ENCODE peak calls at places on chromosomes 11 and 22, in eight cellular contexts. One of them, this sample, is unnamed.

GRCh38 chr11:37952035-37952434 is 1354.0 kb upstream of the RAG2 start:
- DNase-seq in stimulated activated CD8-positive, alpha-beta memory T cell treated with anti-CD3 and anti-CD28 coated beads, Interleukin-4, amount 100 ng/mL, for 48 hours: no peak
- DNase-seq in GM23248: no peak
- DNase-seq in body of pancreas: no peak
- DNase-seq in NCI-H1105: no peak
- DNase-seq in A549: no peak
- DNase-seq in caudate nucleus: no peak
- DNase-seq in HTR-8/SVneo: no peak
- DNase-seq in this sample: no peak

GRCh38 chr11:120929090-120929489 is 94.8 kb upstream of the TBCEL start:
- DNase-seq in stimulated activated CD8-positive, alpha-beta memory T cell treated with anti-CD3 and anti-CD28 coated beads, Interleukin-4, amount 100 ng/mL, for 48 hours: no peak
- DNase-seq in GM23248: peak
- DNase-seq in body of pancreas: no peak
- DNase-seq in NCI-H1105: no peak
- DNase-seq in A549: no peak
- DNase-seq in caudate nucleus: peak
- DNase-seq in HTR-8/SVneo: no peak
- DNase-seq in this sample: peak

GRCh38 chr11:121198491-121198890 is 94.1 kb upstream of the SC5D start:
- DNase-seq in stimulated activated CD8-positive, alpha-beta memory T cell treated with anti-CD3 and anti-CD28 coated beads, Interleukin-4, amount 100 ng/mL, for 48 hours: no peak
- DNase-seq in GM23248: no peak
- DNase-seq in body of pancreas: no peak
- DNase-seq in NCI-H1105: no peak
- DNase-seq in A549: no peak
- DNase-seq in caudate nucleus: no peak
- DNase-seq in HTR-8/SVneo: no peak
- DNase-seq in this sample: no peak

GRCh38 chr11:75557649-75558494 is 4.2 kb upstream of the SERPINH1 start:
- DNase-seq in stimulated activated CD8-positive, alpha-beta memory T cell treated with anti-CD3 and anti-CD28 coated beads, Interleukin-4, amount 100 ng/mL, for 48 hours: no peak
- DNase-seq in GM23248: peak
- DNase-seq in body of pancreas: no peak
- DNase-seq in NCI-H1105: no peak
- DNase-seq in A549: no peak
- DNase-seq in caudate nucleus: no peak
- DNase-seq in HTR-8/SVneo: peak
- DNase-seq in this sample: peak

GRCh38 chr11:134613646-134614045 is 201.6 kb upstream of the B3GAT1 start:
- DNase-seq in stimulated activated CD8-positive, alpha-beta memory T cell treated with anti-CD3 and anti-CD28 coated beads, Interleukin-4, amount 100 ng/mL, for 48 hours: no peak
- DNase-seq in GM23248: no peak
- DNase-seq in body of pancreas: no peak
- DNase-seq in NCI-H1105: peak
- DNase-seq in A549: no peak
- DNase-seq in caudate nucleus: no peak
- DNase-seq in HTR-8/SVneo: no peak
- DNase-seq in this sample: no peak

GRCh38 chr11:4636962-4637661 is at the start of gene OR51D1:
- DNase-seq in stimulated activated CD8-positive, alpha-beta memory T cell treated with anti-CD3 and anti-CD28 coated beads, Interleukin-4, amount 100 ng/mL, for 48 hours: peak
- DNase-seq in GM23248: peak
- DNase-seq in body of pancreas: peak
- DNase-seq in NCI-H1105: peak
- DNase-seq in A549: peak
- DNase-seq in caudate nucleus: peak
- DNase-seq in HTR-8/SVneo: peak
- DNase-seq in this sample: peak

GRCh38 chr11:69642913-69643632 is 2.1 kb downstream of the CCND1 start:
- DNase-seq in stimulated activated CD8-positive, alpha-beta memory T cell treated with anti-CD3 and anti-CD28 coated beads, Interleukin-4, amount 100 ng/mL, for 48 hours: peak
- DNase-seq in GM23248: peak
- DNase-seq in body of pancreas: peak
- DNase-seq in NCI-H1105: peak
- DNase-seq in A549: peak
- DNase-seq in caudate nucleus: peak
- DNase-seq in HTR-8/SVneo: peak
- DNase-seq in this sample: no peak

GRCh38 chr11:126601136-126601535 is 245.7 kb downstream of the ST3GAL4 start:
- DNase-seq in stimulated activated CD8-positive, alpha-beta memory T cell treated with anti-CD3 and anti-CD28 coated beads, Interleukin-4, amount 100 ng/mL, for 48 hours: no peak
- DNase-seq in GM23248: no peak
- DNase-seq in body of pancreas: no peak
- DNase-seq in NCI-H1105: peak
- DNase-seq in A549: no peak
- DNase-seq in caudate nucleus: no peak
- DNase-seq in HTR-8/SVneo: no peak
- DNase-seq in this sample: no peak

GRCh38 chr11:68828155-68828931 is 13.4 kb downstream of the CPT1A start:
- DNase-seq in stimulated activated CD8-positive, alpha-beta memory T cell treated with anti-CD3 and anti-CD28 coated beads, Interleukin-4, amount 100 ng/mL, for 48 hours: no peak
- DNase-seq in GM23248: no peak
- DNase-seq in body of pancreas: peak
- DNase-seq in NCI-H1105: no peak
- DNase-seq in A549: no peak
- DNase-seq in caudate nucleus: peak
- DNase-seq in HTR-8/SVneo: no peak
- DNase-seq in this sample: no peak

GRCh38 chr11:45921561-45922424 is 663 bp upstream of the LARGE2 start:
- DNase-seq in stimulated activated CD8-positive, alpha-beta memory T cell treated with anti-CD3 and anti-CD28 coated beads, Interleukin-4, amount 100 ng/mL, for 48 hours: no peak
- DNase-seq in GM23248: no peak
- DNase-seq in body of pancreas: peak
- DNase-seq in NCI-H1105: peak
- DNase-seq in A549: no peak
- DNase-seq in caudate nucleus: no peak
- DNase-seq in HTR-8/SVneo: no peak
- DNase-seq in this sample: no peak

GRCh38 chr22:46563381-46564083 is 26.1 kb upstream of the CELSR1 start:
- DNase-seq in stimulated activated CD8-positive, alpha-beta memory T cell treated with anti-CD3 and anti-CD28 coated beads, Interleukin-4, amount 100 ng/mL, for 48 hours: peak
- DNase-seq in GM23248: peak
- DNase-seq in body of pancreas: peak
- DNase-seq in NCI-H1105: peak
- DNase-seq in A549: peak
- DNase-seq in caudate nucleus: peak
- DNase-seq in HTR-8/SVneo: peak
- DNase-seq in this sample: peak

GRCh38 chr22:44133901-44134511 is 46.7 kb upstream of the PARVG start:
- DNase-seq in stimulated activated CD8-positive, alpha-beta memory T cell treated with anti-CD3 and anti-CD28 coated beads, Interleukin-4, amount 100 ng/mL, for 48 hours: no peak
- DNase-seq in GM23248: no peak
- DNase-seq in body of pancreas: peak
- DNase-seq in NCI-H1105: no peak
- DNase-seq in A549: no peak
- DNase-seq in caudate nucleus: no peak
- DNase-seq in HTR-8/SVneo: no peak
- DNase-seq in this sample: no peak

GRCh38 chr22:24759765-24760164 is 14.8 kb downstream of the PIWIL3 start:
- DNase-seq in stimulated activated CD8-positive, alpha-beta memory T cell treated with anti-CD3 and anti-CD28 coated beads, Interleukin-4, amount 100 ng/mL, for 48 hours: no peak
- DNase-seq in GM23248: no peak
- DNase-seq in body of pancreas: no peak
- DNase-seq in NCI-H1105: no peak
- DNase-seq in A549: no peak
- DNase-seq in caudate nucleus: no peak
- DNase-seq in HTR-8/SVneo: no peak
- DNase-seq in this sample: no peak

GRCh38 chr22:30943368-30943767 is 25.2 kb downstream of the MORC2 start:
- DNase-seq in stimulated activated CD8-positive, alpha-beta memory T cell treated with anti-CD3 and anti-CD28 coated beads, Interleukin-4, amount 100 ng/mL, for 48 hours: peak
- DNase-seq in GM23248: no peak
- DNase-seq in body of pancreas: no peak
- DNase-seq in NCI-H1105: no peak
- DNase-seq in A549: no peak
- DNase-seq in caudate nucleus: no peak
- DNase-seq in HTR-8/SVneo: no peak
- DNase-seq in this sample: no peak

GRCh38 chr11:107679255-107680024 is 32.4 kb downstream of the SLN start:
- DNase-seq in stimulated activated CD8-positive, alpha-beta memory T cell treated with anti-CD3 and anti-CD28 coated beads, Interleukin-4, amount 100 ng/mL, for 48 hours: no peak
- DNase-seq in GM23248: no peak
- DNase-seq in body of pancreas: no peak
- DNase-seq in NCI-H1105: no peak
- DNase-seq in A549: no peak
- DNase-seq in caudate nucleus: no peak
- DNase-seq in HTR-8/SVneo: no peak
- DNase-seq in this sample: no peak

GRCh38 chr11:133840479-133840941 is 4.8 kb downstream of the SPATA19 start:
- DNase-seq in stimulated activated CD8-positive, alpha-beta memory T cell treated with anti-CD3 and anti-CD28 coated beads, Interleukin-4, amount 100 ng/mL, for 48 hours: no peak
- DNase-seq in GM23248: no peak
- DNase-seq in body of pancreas: no peak
- DNase-seq in NCI-H1105: no peak
- DNase-seq in A549: no peak
- DNase-seq in caudate nucleus: no peak
- DNase-seq in HTR-8/SVneo: no peak
- DNase-seq in this sample: no peak

GRCh38 chr11:12884751-12885318 is 124.3 kb upstream of the RASSF10 start:
- DNase-seq in stimulated activated CD8-positive, alpha-beta memory T cell treated with anti-CD3 and anti-CD28 coated beads, Interleukin-4, amount 100 ng/mL, for 48 hours: no peak
- DNase-seq in GM23248: peak
- DNase-seq in body of pancreas: no peak
- DNase-seq in NCI-H1105: no peak
- DNase-seq in A549: no peak
- DNase-seq in caudate nucleus: no peak
- DNase-seq in HTR-8/SVneo: no peak
- DNase-seq in this sample: no peak

GRCh38 chr11:45180888-45181594 is 34.6 kb downstream of the PRDM11 start:
- DNase-seq in stimulated activated CD8-positive, alpha-beta memory T cell treated with anti-CD3 and anti-CD28 coated beads, Interleukin-4, amount 100 ng/mL, for 48 hours: peak
- DNase-seq in GM23248: peak
- DNase-seq in body of pancreas: peak
- DNase-seq in NCI-H1105: peak
- DNase-seq in A549: peak
- DNase-seq in caudate nucleus: no peak
- DNase-seq in HTR-8/SVneo: peak
- DNase-seq in this sample: peak

GRCh38 chr22:46965552-46966494 is 203.4 kb downstream of the TBC1D22A start:
- DNase-seq in stimulated activated CD8-positive, alpha-beta memory T cell treated with anti-CD3 and anti-CD28 coated beads, Interleukin-4, amount 100 ng/mL, for 48 hours: peak
- DNase-seq in GM23248: no peak
- DNase-seq in body of pancreas: no peak
- DNase-seq in NCI-H1105: no peak
- DNase-seq in A549: no peak
- DNase-seq in caudate nucleus: no peak
- DNase-seq in HTR-8/SVneo: no peak
- DNase-seq in this sample: no peak

GRCh38 chr11:80502511-80502910 is 1061.7 kb upstream of the TENM4 start:
- DNase-seq in stimulated activated CD8-positive, alpha-beta memory T cell treated with anti-CD3 and anti-CD28 coated beads, Interleukin-4, amount 100 ng/mL, for 48 hours: no peak
- DNase-seq in GM23248: no peak
- DNase-seq in body of pancreas: no peak
- DNase-seq in NCI-H1105: no peak
- DNase-seq in A549: no peak
- DNase-seq in caudate nucleus: no peak
- DNase-seq in HTR-8/SVneo: no peak
- DNase-seq in this sample: no peak

GRCh38 chr11:113907155-113907554 is 2.6 kb downstream of the HTR3B start:
- DNase-seq in stimulated activated CD8-positive, alpha-beta memory T cell treated with anti-CD3 and anti-CD28 coated beads, Interleukin-4, amount 100 ng/mL, for 48 hours: no peak
- DNase-seq in GM23248: no peak
- DNase-seq in body of pancreas: no peak
- DNase-seq in NCI-H1105: peak
- DNase-seq in A549: no peak
- DNase-seq in caudate nucleus: no peak
- DNase-seq in HTR-8/SVneo: no peak
- DNase-seq in this sample: no peak

GRCh38 chr11:11706022-11706421 is 84.2 kb upstream of the GALNT18 start:
- DNase-seq in stimulated activated CD8-positive, alpha-beta memory T cell treated with anti-CD3 and anti-CD28 coated beads, Interleukin-4, amount 100 ng/mL, for 48 hours: no peak
- DNase-seq in GM23248: peak
- DNase-seq in body of pancreas: no peak
- DNase-seq in NCI-H1105: no peak
- DNase-seq in A549: no peak
- DNase-seq in caudate nucleus: no peak
- DNase-seq in HTR-8/SVneo: no peak
- DNase-seq in this sample: no peak

GRCh38 chr11:2399488-2400068 is 972 bp upstream of the TSSC4 start:
- DNase-seq in stimulated activated CD8-positive, alpha-beta memory T cell treated with anti-CD3 and anti-CD28 coated beads, Interleukin-4, amount 100 ng/mL, for 48 hours: peak
- DNase-seq in GM23248: peak
- DNase-seq in body of pancreas: no peak
- DNase-seq in NCI-H1105: no peak
- DNase-seq in A549: peak
- DNase-seq in caudate nucleus: no peak
- DNase-seq in HTR-8/SVneo: no peak
- DNase-seq in this sample: no peak

GRCh38 chr22:47375621-47376321 is 613.3 kb downstream of the TBC1D22A start:
- DNase-seq in stimulated activated CD8-positive, alpha-beta memory T cell treated with anti-CD3 and anti-CD28 coated beads, Interleukin-4, amount 100 ng/mL, for 48 hours: no peak
- DNase-seq in GM23248: no peak
- DNase-seq in body of pancreas: no peak
- DNase-seq in NCI-H1105: no peak
- DNase-seq in A549: no peak
- DNase-seq in caudate nucleus: no peak
- DNase-seq in HTR-8/SVneo: no peak
- DNase-seq in this sample: no peak